ENCODE peak calls at places on chromosomes 5 and 9, in five cellular contexts. T is stimulated activated CD8-positive, alpha-beta memory T cell treated with anti-CD3 and anti-CD28 coated beads, Interleukin-7, amount 100 ng/mL, for 24 hours; B is CD8-positive, alpha-beta memory T cell; D is GM19239; V is M059J. L is an unnamed sample.
A peak's percentile ranks its signal among the peaks of the same experiment; 100 is the strongest.

GRCh38 chr9:130138791-130139190 is 33.4 kb upstream of the NCS1 start:
- DNase-seq in T (no peak), B (no peak), D (no peak), V (peak; percentile 99), L (no peak)

GRCh38 chr5:173020643-173021042 is 35.5 kb upstream of the CREBRF start:
- DNase-seq in T (no peak), B (no peak), D (no peak), V (no peak), L (no peak)

GRCh38 chr5:149810856-149811255 is 80.7 kb downstream of the PPARGC1B start:
- DNase-seq in T (no peak), B (no peak), D (no peak), V (no peak), L (no peak)

GRCh38 chr9:32706004-32706749 is 70.7 kb upstream of the TAF1L start:
- DNase-seq in T (no peak), B (no peak), D (no peak), V (peak; percentile 81), L (no peak)

GRCh38 chr9:89522261-89522978 is 24.5 kb upstream of the SEMA4D start:
- DNase-seq in T (no peak), B (peak; percentile 87), D (peak; percentile 74), V (peak; percentile 68), L (no peak)

GRCh38 chr5:57175586-57175985 is 1.7 kb downstream of the GPBP1 start:
- DNase-seq in T (peak; percentile 19), B (no peak), D (no peak), V (peak; percentile 46), L (no peak)

GRCh38 chr9:97788763-97789663 is 64.0 kb upstream of the FOXE1 start:
- DNase-seq in T (no peak), B (no peak), D (no peak), V (peak; percentile 56), L (no peak)

GRCh38 chr5:107670028-107670926 is 460 bp downstream of the EFNA5 start:
- DNase-seq in T (no peak), B (no peak), D (peak; percentile 6), V (peak; percentile 43), L (no peak)

GRCh38 chr9:109421034-109421700 is 76.9 kb downstream of the PTPN3 start:
- DNase-seq in T (no peak), B (no peak), D (no peak), V (no peak), L (no peak)